ENCODE peak calls at places on chromosomes 2 and 18, in ten cellular contexts. G is mammary epithelial cell, R is H9, B is astrocyte, T is breast epithelium, X is upper lobe of right lung, Q is OCI-LY7, D is psoas muscle, A is heart left ventricle, O is endothelial cell of umbilical vein. Z is an unnamed sample.
A peak's percentile ranks its signal among the peaks of the same experiment; 100 is the strongest.

GRCh38 chr2:180607501-180608060 is 372.8 kb upstream of the UBE2E3 start:
- DNase-seq in A (no peak), T (no peak), R (no peak), B (no peak), D (no peak), G (no peak), O (no peak), Q (no peak), X (no peak), Z (no peak)

GRCh38 chr2:55175254-55176093 is 56.6 kb downstream of the CLHC1 start:
- DNase-seq in T (no peak), G (peak; percentile 48), X (no peak), A (no peak), D (no peak), R (no peak), B (peak; percentile 70), O (peak; percentile 70), Q (peak; percentile 77), Z (peak; percentile 73)

GRCh38 chr2:121790276-121790956 is 35.0 kb downstream of the TSN start:
- DNase-seq in B (peak; percentile 93), X (no peak), O (no peak), T (no peak), R (no peak), A (no peak), D (no peak), Q (no peak), G (peak; percentile 87), Z (peak; percentile 94)

GRCh38 chr2:236965021-236965840 is 120.5 kb upstream of the COPS8 start:
- DNase-seq in B (no peak), Q (no peak), A (no peak), D (no peak), G (peak; percentile 29), T (no peak), X (no peak), O (no peak), R (no peak), Z (peak; percentile 9)

GRCh38 chr2:138818479-138818878 is 38.3 kb upstream of the NXPH2 start:
- DNase-seq in Q (no peak), T (no peak), G (no peak), B (no peak), O (no peak), X (no peak), A (no peak), D (no peak), R (no peak), Z (no peak)

GRCh38 chr2:115071534-115071933 is 629.1 kb downstream of the DPP10 start:
- DNase-seq in R (no peak), A (no peak), O (no peak), Q (no peak), G (no peak), B (no peak), T (no peak), D (no peak), X (no peak), Z (no peak)

GRCh38 chr2:151543898-151544297 is 134.2 kb downstream of the RIF1 start:
- DNase-seq in Q (no peak), B (no peak), O (no peak), G (no peak), T (no peak), D (no peak), A (no peak), R (no peak), X (no peak), Z (no peak)

GRCh38 chr18:26618130-26618529 is 69.8 kb upstream of the KCTD1 start:
- DNase-seq in X (no peak), T (no peak), D (no peak), R (no peak), A (no peak), Q (no peak), O (no peak), B (peak; percentile 12), G (peak; percentile 18), Z (no peak)

DNA sequence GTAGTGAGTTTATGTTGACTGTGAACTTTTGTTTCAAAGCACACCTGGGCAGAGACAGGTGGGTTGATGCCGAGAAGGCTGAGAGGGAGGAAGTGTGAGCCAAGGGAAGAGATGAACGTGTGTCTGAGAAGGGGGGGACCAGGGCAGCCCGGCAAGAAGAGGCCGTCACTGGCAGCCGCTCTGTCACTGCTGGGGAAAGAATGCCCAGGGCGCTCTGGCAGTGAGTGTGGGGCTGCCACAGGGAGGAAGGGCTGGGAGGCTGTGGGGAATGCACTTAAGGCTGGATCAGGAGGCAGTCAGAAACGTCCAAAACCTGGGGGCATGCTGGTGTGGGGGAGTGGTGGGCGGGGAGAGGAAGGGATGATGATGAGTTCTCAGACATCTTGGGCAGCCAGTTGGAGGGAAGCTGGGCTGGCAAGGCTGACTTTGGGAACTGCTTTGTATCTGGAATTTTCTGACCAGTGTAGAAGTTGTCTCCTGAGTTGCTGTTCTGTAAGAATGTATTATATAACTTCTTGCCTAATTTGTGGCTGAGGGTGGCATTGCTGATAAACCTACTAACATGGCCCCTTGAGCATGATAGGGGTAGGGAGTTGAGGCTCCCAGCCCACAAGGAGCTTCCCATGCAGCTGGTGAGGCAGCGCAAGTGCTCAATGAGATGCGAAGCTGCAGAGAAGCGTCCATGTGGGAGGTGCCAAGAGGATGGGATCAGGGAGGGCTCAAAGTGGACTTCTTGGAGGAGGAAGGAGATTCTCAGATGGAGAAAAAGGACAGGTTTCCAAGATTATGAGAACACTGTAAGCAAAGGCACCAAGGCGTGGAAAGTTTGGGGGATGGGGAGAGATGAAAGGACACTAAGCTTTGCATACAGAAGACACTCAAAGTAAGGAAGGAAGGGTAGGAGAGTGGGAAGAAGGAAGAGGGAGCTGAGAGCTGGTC is 185.1 kb upstream of the HAAO start:
- DNase-seq in G (no peak), R (no peak), X (peak; percentile 41), B (no peak), A (no peak), T (peak; percentile 70), Q (no peak), D (no peak), O (no peak), Z (no peak)
- H3K27ac ChIP-seq in G (no peak overlapping the region), R (no peak overlapping the region), X (no peak overlapping the region), B (no peak overlapping the region), A (no peak overlapping the region), T (peak overlapping the region; percentile 76), Q (no peak overlapping the region), D (no peak overlapping the region), O (no peak overlapping the region), Z (peak overlapping the region; percentile 81)

DNA sequence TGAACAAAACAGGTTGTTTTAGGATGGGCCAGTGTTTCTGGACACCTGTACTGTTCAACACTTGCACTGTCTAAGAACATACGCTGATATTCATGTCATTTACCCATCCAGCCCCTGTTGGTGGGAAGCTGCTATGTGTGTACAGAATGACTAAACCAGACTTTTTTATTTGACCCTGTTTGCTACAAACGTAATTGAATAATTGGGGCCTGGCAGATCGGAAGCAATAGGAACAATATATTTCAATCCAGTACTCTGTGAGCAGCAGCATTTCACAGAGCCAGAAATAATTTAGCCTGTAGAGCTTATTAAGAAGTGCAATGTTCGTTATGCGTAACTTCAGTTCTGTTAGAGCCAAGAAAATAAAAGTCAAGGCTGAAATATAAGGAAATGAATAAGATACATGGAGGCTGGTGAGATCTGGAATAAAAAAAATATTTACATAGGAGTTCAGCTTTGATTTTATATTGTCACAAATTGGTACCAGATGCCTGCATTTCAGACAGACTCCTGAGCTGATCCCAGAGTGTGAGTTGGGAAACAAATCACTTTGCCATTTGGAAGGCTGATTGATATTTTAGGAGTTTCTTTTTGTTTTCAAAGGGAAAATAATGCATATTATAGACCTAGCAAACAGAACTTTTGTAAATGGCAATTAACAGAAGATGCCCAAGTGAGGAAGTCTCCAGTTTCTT is 19.7 kb downstream of the CABLES1 start:
- DNase-seq in D (no peak), R (no peak), G (no peak), Q (no peak), X (no peak), O (no peak), A (no peak), B (no peak), T (no peak), Z (no peak)
- TF ChIP-seq CTCF in D (no peak), R (peak; percentile 15), G (no peak), Q (no peak), X (no peak), O (no peak), A (no peak), B (no peak), T (no peak), Z (no peak)

GRCh38 chr2:19141234-19142004 is 217.0 kb downstream of the OSR1 start:
- DNase-seq in B (peak; percentile 16), R (no peak), D (no peak), A (no peak), G (no peak), O (peak; percentile 25), X (no peak), T (no peak), Q (no peak), Z (no peak)

GRCh38 chr2:19137433-19137832 is 221.0 kb downstream of the OSR1 start:
- DNase-seq in T (no peak), B (no peak), X (no peak), G (no peak), R (no peak), O (no peak), D (no peak), Q (no peak), A (no peak), Z (no peak)

GRCh38 chr2:19140463-19141208 is 217.8 kb downstream of the OSR1 start:
- DNase-seq in X (no peak), A (no peak), T (no peak), D (no peak), O (peak; percentile 16), R (no peak), B (peak; percentile 98), Q (no peak), G (peak; percentile 78), Z (peak; percentile 77)

GRCh38 chr2:19139386-19139785 is 219.0 kb downstream of the OSR1 start:
- DNase-seq in O (no peak), Q (no peak), X (no peak), D (no peak), R (no peak), A (no peak), T (no peak), B (no peak), G (no peak), Z (no peak)

GRCh38 chr2:19138264-19138825 is 220.1 kb downstream of the OSR1 start:
- DNase-seq in A (no peak), B (no peak), R (no peak), Q (no peak), X (no peak), G (no peak), D (no peak), T (no peak), O (no peak), Z (no peak)
- H3K27ac ChIP-seq in A (no peak overlapping the region), B (no peak overlapping the region), R (no peak overlapping the region), Q (no peak overlapping the region), X (no peak overlapping the region), G (no peak overlapping the region), D (no peak overlapping the region), T (no peak overlapping the region), O (no peak overlapping the region), Z (no peak overlapping the region)

GRCh38 chr2:182730486-182730885 is 14.4 kb downstream of the DNAJC10 start:
- DNase-seq in G (no peak), R (no peak), A (no peak), X (no peak), Q (no peak), B (no peak), T (no peak), O (no peak), D (no peak), Z (no peak)

GRCh38 chr2:182729710-182730339 is 13.8 kb downstream of the DNAJC10 start:
- DNase-seq in Q (no peak), R (no peak), X (no peak), B (no peak), D (no peak), O (no peak), G (no peak), T (no peak), A (no peak), Z (no peak)

GRCh38 chr2:182732736-182733135 is 16.7 kb downstream of the DNAJC10 start:
- DNase-seq in T (no peak), G (no peak), D (no peak), R (no peak), X (no peak), B (no peak), Q (no peak), O (no peak), A (no peak), Z (no peak)

GRCh38 chr2:182726473-182726872 is 10.4 kb downstream of the DNAJC10 start:
- DNase-seq in Q (no peak), D (no peak), T (no peak), A (no peak), G (no peak), B (no peak), X (no peak), R (no peak), O (no peak), Z (no peak)

GRCh38 chr2:182728028-182728427 is 12.0 kb downstream of the DNAJC10 start:
- DNase-seq in B (no peak), D (no peak), O (no peak), Q (no peak), R (no peak), A (no peak), G (no peak), X (no peak), T (no peak), Z (no peak)
- TF ChIP-seq CTCF in B (no peak), D (no peak), O (no peak), Q (no peak), R (no peak), A (no peak), G (no peak), X (no peak), T (no peak), Z (no peak)